ENCODE peak calls at places on chromosome 19, in six cellular contexts. A is A172; D is progenitor cell of endocrine pancreas; X is GOT3; W is tibial artery; H is activated CD4-positive, alpha-beta T cell treated with anti-CD3 and anti-CD28 coated beads, Interleukin-2, amount 50 U/mL, for 48 hours. Z is an unnamed sample.

GRCh38 chr19:52993342-52994178 is 20.2 kb upstream of the ERVV-1 start:
- DNase-seq in A (peak), D (peak), X (peak), W (peak), H (peak), Z (peak)

GRCh38 chr19:43432866-43433673 is 18.4 kb downstream of the TEX101 start:
- DNase-seq in A (peak), D (peak), X (no peak), W (peak), H (peak), Z (no peak)

GRCh38 chr19:51714848-51715247 is 8.9 kb downstream of the HAS1 start:
- DNase-seq in A (no peak), D (no peak), X (no peak), W (no peak), H (no peak), Z (no peak)

GRCh38 chr19:33438016-33438671 is 64.6 kb downstream of the CEBPG start:
- DNase-seq in A (peak), D (no peak), X (no peak), W (no peak), H (no peak), Z (no peak)

GRCh38 chr19:18479964-18480723 is 41.7 kb downstream of the ELL start:
- DNase-seq in A (peak), D (no peak), X (no peak), W (peak), H (no peak), Z (peak)

GRCh38 chr19:43700368-43701015 is 15.4 kb upstream of the IRGC start:
- DNase-seq in A (peak), D (no peak), X (peak), W (peak), H (peak), Z (no peak)

GRCh38 chr19:1113278-1113985 is 9.6 kb downstream of the GPX4 start:
- DNase-seq in A (peak), D (peak), X (peak), W (peak), H (peak), Z (peak)

GRCh38 chr19:19407640-19407933 is 2.1 kb downstream of the GATAD2A start:
- DNase-seq in A (no peak), D (no peak), X (no peak), W (no peak), H (no peak), Z (no peak)

Z was measured in thoracic aorta.